ENCODE peak calls at places on chromosomes 13 and 19, in four cellular contexts. One of them, this sample, is unnamed.

GRCh38 chr13:113816248-113816924 is 47.5 kb downstream of the GAS6 start:
- DNase-seq in CD8-positive, alpha-beta T cell: no peak
- DNase-seq in body of pancreas: no peak
- DNase-seq in tibial artery: no peak
- DNase-seq in this sample: no peak

GRCh38 chr13:94481966-94482365 is 2.5 kb upstream of the DCT start:
- DNase-seq in CD8-positive, alpha-beta T cell: no peak
- DNase-seq in tibial artery: peak; percentile 25
- DNase-seq in body of pancreas: no peak
- DNase-seq in this sample: no peak

GRCh38 chr13:28494861-28495585 is at the start of gene FLT1:
- DNase-seq in tibial artery: no peak
- DNase-seq in CD8-positive, alpha-beta T cell: no peak
- DNase-seq in body of pancreas: peak; percentile 14
- DNase-seq in this sample: no peak

GRCh38 chr19:17718988-17719711 is at the start of gene MAP1S:
- DNase-seq in CD8-positive, alpha-beta T cell: peak; percentile 51
- DNase-seq in tibial artery: peak; percentile 47
- DNase-seq in body of pancreas: peak; percentile 50
- DNase-seq in this sample: peak; percentile 93

GRCh38 chr19:2315818-2316353 is 7.9 kb upstream of the LINGO3 start:
- DNase-seq in tibial artery: peak; percentile 66
- DNase-seq in CD8-positive, alpha-beta T cell: no peak
- DNase-seq in body of pancreas: peak; percentile 36
- DNase-seq in this sample: peak; percentile 76

GRCh38 chr13:110566201-110566600 is 4.7 kb upstream of the RAB20 start:
- DNase-seq in body of pancreas: no peak
- DNase-seq in tibial artery: no peak
- DNase-seq in CD8-positive, alpha-beta T cell: no peak
- DNase-seq in this sample: no peak

GRCh38 chr19:33448159-33448516 is 73.5 kb downstream of the PEPD start:
- DNase-seq in tibial artery: no peak
- DNase-seq in CD8-positive, alpha-beta T cell: no peak
- DNase-seq in body of pancreas: no peak
- DNase-seq in this sample: no peak

GRCh38 chr13:63910406-63910957 is 2494.8 kb upstream of the PCDH20 start:
- DNase-seq in tibial artery: no peak
- DNase-seq in body of pancreas: no peak
- DNase-seq in CD8-positive, alpha-beta T cell: no peak
- DNase-seq in this sample: no peak

GRCh38 chr13:51844862-51845573 is at the start of gene TMEM272:
- DNase-seq in CD8-positive, alpha-beta T cell: peak; percentile 37
- DNase-seq in body of pancreas: peak; percentile 73
- DNase-seq in tibial artery: no peak
- DNase-seq in this sample: peak; percentile 83

GRCh38 chr13:48125794-48126228 is 30.9 kb upstream of the MED4 start:
- DNase-seq in CD8-positive, alpha-beta T cell: no peak
- DNase-seq in tibial artery: peak; percentile 37
- DNase-seq in body of pancreas: no peak
- DNase-seq in this sample: no peak

GRCh38 chr19:8149261-8150094 is at the start of gene FBN3:
- DNase-seq in body of pancreas: no peak
- DNase-seq in tibial artery: no peak
- DNase-seq in CD8-positive, alpha-beta T cell: no peak
- DNase-seq in this sample: peak; percentile 32

GRCh38 chr19:48501961-48502719 is 9.5 kb downstream of the LMTK3 start:
- DNase-seq in tibial artery: no peak
- DNase-seq in body of pancreas: peak; percentile 92
- DNase-seq in CD8-positive, alpha-beta T cell: peak; percentile 54
- DNase-seq in this sample: no peak

GRCh38 chr19:35429698-35430097 is 18.4 kb upstream of the FFAR2 start:
- DNase-seq in tibial artery: no peak
- DNase-seq in CD8-positive, alpha-beta T cell: no peak
- DNase-seq in body of pancreas: no peak
- DNase-seq in this sample: no peak

GRCh38 chr19:42255766-42256750 is 1.1 kb upstream of the ERF start:
- DNase-seq in body of pancreas: no peak
- DNase-seq in tibial artery: peak; percentile 58
- DNase-seq in CD8-positive, alpha-beta T cell: no peak
- DNase-seq in this sample: no peak

GRCh38 chr19:35696835-35697234 is 7.5 kb upstream of the ZBTB32 start:
- DNase-seq in tibial artery: no peak
- DNase-seq in CD8-positive, alpha-beta T cell: no peak
- DNase-seq in body of pancreas: no peak
- DNase-seq in this sample: no peak

GRCh38 chr13:102907886-102908515 is 62.2 kb downstream of the ERCC5 start:
- DNase-seq in CD8-positive, alpha-beta T cell: no peak
- DNase-seq in tibial artery: no peak
- DNase-seq in body of pancreas: no peak
- DNase-seq in this sample: no peak

GRCh38 chr19:2561895-2562294 is 86.0 kb downstream of the GADD45B start:
- DNase-seq in body of pancreas: no peak
- DNase-seq in CD8-positive, alpha-beta T cell: peak; percentile 55
- DNase-seq in tibial artery: no peak
- DNase-seq in this sample: no peak

GRCh38 chr19:46428278-46429141 is at the start of gene PNMA8C:
- DNase-seq in body of pancreas: peak; percentile 48
- DNase-seq in CD8-positive, alpha-beta T cell: peak; percentile 37
- DNase-seq in tibial artery: peak; percentile 62
- DNase-seq in this sample: no peak

GRCh38 chr13:41544824-41545707 is 87.7 kb downstream of the RGCC start:
- DNase-seq in tibial artery: no peak
- DNase-seq in body of pancreas: no peak
- DNase-seq in CD8-positive, alpha-beta T cell: no peak
- DNase-seq in this sample: no peak

GRCh38 chr19:38561658-38562057 is 56.1 kb downstream of the MAP4K1 start:
- DNase-seq in body of pancreas: no peak
- DNase-seq in CD8-positive, alpha-beta T cell: no peak
- DNase-seq in tibial artery: no peak
- DNase-seq in this sample: no peak

DNA sequence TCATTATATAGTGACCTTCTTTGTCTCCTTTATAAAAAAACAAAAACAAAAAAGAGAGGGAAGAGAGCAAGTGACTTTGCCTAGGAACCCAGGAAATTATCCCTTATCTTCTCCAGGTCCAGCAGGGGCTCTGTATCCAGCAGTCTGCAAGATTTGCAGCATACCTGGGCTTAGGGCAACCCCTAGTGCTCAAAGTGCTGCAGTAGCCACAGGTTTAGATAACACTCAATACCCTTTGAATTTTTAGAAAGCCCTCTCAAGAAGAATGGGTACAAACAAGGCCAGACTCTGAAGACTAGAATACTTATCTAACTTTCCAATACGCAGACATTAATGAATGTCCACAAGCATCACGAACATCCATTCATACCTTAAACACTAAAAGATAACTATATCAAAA is 43.2 kb downstream of the CCNA1 start:
- DNase-seq in body of pancreas: no peak
- DNase-seq in CD8-positive, alpha-beta T cell: no peak
- DNase-seq in tibial artery: no peak
- DNase-seq in this sample: no peak
- TF ChIP-seq CTCF in body of pancreas: no peak
- TF ChIP-seq CTCF in CD8-positive, alpha-beta T cell: no peak
- TF ChIP-seq CTCF in tibial artery: no peak
- TF ChIP-seq CTCF in this sample: no peak

GRCh38 chr13:32941368-32941767 is 74.9 kb upstream of the KL start:
- DNase-seq in body of pancreas: no peak
- DNase-seq in CD8-positive, alpha-beta T cell: no peak
- DNase-seq in tibial artery: no peak
- DNase-seq in this sample: no peak
- TF ChIP-seq CTCF in body of pancreas: no peak
- TF ChIP-seq CTCF in CD8-positive, alpha-beta T cell: no peak
- TF ChIP-seq CTCF in tibial artery: no peak
- TF ChIP-seq CTCF in this sample: no peak

DNA sequence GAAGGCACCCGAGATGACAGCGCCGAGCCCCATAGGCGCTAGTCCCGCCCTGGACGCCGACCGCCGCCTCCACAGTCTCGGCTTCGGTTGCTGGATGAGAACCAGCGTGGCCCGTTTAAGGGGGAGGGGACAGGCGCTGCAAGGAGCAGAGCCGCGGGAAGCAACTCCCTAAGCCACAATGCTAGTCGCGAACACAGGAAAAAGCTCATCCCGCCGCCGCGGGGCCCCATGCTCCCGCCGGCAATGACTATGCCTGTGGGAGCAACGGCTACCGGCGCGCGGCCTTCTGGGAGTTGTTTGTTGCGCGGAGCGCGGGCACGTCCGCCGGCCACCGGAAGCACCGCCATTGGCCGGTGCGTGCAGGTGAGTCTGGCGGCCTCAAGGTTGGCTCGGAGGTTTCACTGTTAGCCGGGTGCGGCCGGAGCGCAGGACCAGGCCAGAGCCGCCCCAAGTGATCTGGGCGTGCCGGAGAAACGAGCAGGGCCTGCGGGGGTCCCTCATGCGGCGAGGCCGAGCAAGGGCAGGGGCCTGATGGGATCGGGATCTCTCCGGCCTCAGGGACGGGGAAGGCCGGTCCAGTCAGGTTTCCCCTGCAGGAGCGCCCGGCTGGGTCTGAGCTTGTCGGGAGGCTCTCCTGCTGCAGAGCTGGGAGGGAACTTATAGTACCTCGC is at the start of gene ZNF544:
- DNase-seq in tibial artery: peak; percentile 35
- DNase-seq in body of pancreas: peak; percentile 69
- DNase-seq in CD8-positive, alpha-beta T cell: peak; percentile 35
- DNase-seq in this sample: peak; percentile 43
- TF ChIP-seq CTCF in tibial artery: no peak
- TF ChIP-seq CTCF in body of pancreas: no peak
- TF ChIP-seq CTCF in CD8-positive, alpha-beta T cell: no peak
- TF ChIP-seq CTCF in this sample: no peak

GRCh38 chr13:91922969-91923592 is 524.7 kb downstream of the GPC5 start:
- DNase-seq in body of pancreas: no peak
- DNase-seq in CD8-positive, alpha-beta T cell: no peak
- DNase-seq in tibial artery: no peak
- DNase-seq in this sample: no peak
- TF ChIP-seq CTCF in body of pancreas: no peak
- TF ChIP-seq CTCF in CD8-positive, alpha-beta T cell: no peak
- TF ChIP-seq CTCF in tibial artery: no peak
- TF ChIP-seq CTCF in this sample: peak; percentile 19